ENCODE peak calls at places on chromosomes 2 and 18, in four cellular contexts. R is K562, E is GM12878, B is HepG2. F is an unnamed sample.

GRCh38 chr2:161976300-161976699 is 97.7 kb downstream of the DPP4 start:
- DNase-seq in R (no peak), E (no peak), B (no peak), F (no peak)

GRCh38 chr2:239192456-239192855 is 208.4 kb downstream of the HDAC4 start:
- DNase-seq in R (no peak), E (no peak), B (no peak), F (no peak)

GRCh38 chr2:105062158-105062557 is 24.3 kb downstream of the MRPS9 start:
- DNase-seq in R (peak), E (no peak), B (no peak), F (no peak)

GRCh38 chr18:79769698-79770500 is 27.8 kb upstream of the KCNG2 start:
- DNase-seq in R (no peak), E (no peak), B (no peak), F (no peak)

GRCh38 chr2:7627587-7627986 is 710.4 kb downstream of the RNF144A start:
- DNase-seq in R (no peak), E (no peak), B (no peak), F (no peak)

GRCh38 chr2:27518113-27518781 is 21.6 kb downstream of the GCKR start:
- DNase-seq in R (no peak), E (no peak), B (peak), F (no peak)

GRCh38 chr18:49398331-49398730 is 62.1 kb downstream of the DYM start:
- DNase-seq in R (no peak), E (no peak), B (no peak), F (no peak)

GRCh38 chr2:120343433-120344105 is 2.4 kb upstream of the INHBB start:
- DNase-seq in R (peak), E (no peak), B (peak), F (peak)

GRCh38 chr2:45345331-45346305 is 265.4 kb downstream of the SRBD1 start:
- DNase-seq in R (no peak), E (no peak), B (no peak), F (no peak)

GRCh38 chr2:218829868-218830451 is 1.6 kb downstream of the PRKAG3 start:
- DNase-seq in R (no peak), E (no peak), B (no peak), F (no peak)

GRCh38 chr2:233449071-233449901 is 95.0 kb downstream of the DGKD start:
- DNase-seq in R (no peak), E (no peak), B (no peak), F (peak)

GRCh38 chr2:201754683-201755415 is 25.9 kb downstream of the ALS2 start:
- DNase-seq in R (no peak), E (no peak), B (peak), F (no peak)

GRCh38 chr18:9766076-9766481 is 58.0 kb downstream of the RAB31 start:
- DNase-seq in R (no peak), E (no peak), B (no peak), F (no peak)

GRCh38 chr2:21362101-21362500 is 238.3 kb downstream of the TDRD15 start:
- DNase-seq in R (no peak), E (no peak), B (no peak), F (no peak)

GRCh38 chr2:98458667-98459380 is 14.2 kb downstream of the INPP4A start:
- DNase-seq in R (no peak), E (no peak), B (no peak), F (no peak)

GRCh38 chr2:73033142-73033765 is 38.3 kb downstream of the SFXN5 start:
- DNase-seq in R (no peak), E (no peak), B (no peak), F (no peak)

GRCh38 chr18:50642439-50642838 is 82.6 kb downstream of the MAPK4 start:
- DNase-seq in R (no peak), E (no peak), B (no peak), F (no peak)

GRCh38 chr2:72951303-72952095 is 34.2 kb downstream of the EMX1 start:
- DNase-seq in R (no peak), E (no peak), B (no peak), F (no peak)

GRCh38 chr18:7733642-7734041 is 166.5 kb downstream of the PTPRM start:
- DNase-seq in R (no peak), E (no peak), B (peak), F (no peak)

GRCh38 chr18:985301-985700 is 80.6 kb downstream of the ADCYAP1 start:
- DNase-seq in R (no peak), E (no peak), B (no peak), F (no peak)

GRCh38 chr2:106572541-106573148 is 85.5 kb downstream of the CD8B2 start:
- DNase-seq in R (peak), E (no peak), B (peak), F (peak)

GRCh38 chr2:105396254-105397024 is 2.4 kb downstream of the FHL2 start:
- DNase-seq in R (peak), E (no peak), B (peak), F (no peak)

GRCh38 chr2:47039502-47039870 is 115.6 kb downstream of the STPG4 start:
- DNase-seq in R (no peak), E (no peak), B (no peak), F (no peak)

GRCh38 chr2:240426797-240427721 is 8.4 kb upstream of the GPC1 start:
- DNase-seq in R (peak), E (no peak), B (no peak), F (no peak)

GRCh38 chr2:161173541-161174194 is 13.4 kb downstream of the TANK start:
- DNase-seq in R (no peak), E (no peak), B (no peak), F (no peak)

GRCh38 chr2:207482630-207483029 is 47.1 kb upstream of the CREB1 start:
- DNase-seq in R (no peak), E (no peak), B (no peak), F (no peak)

GRCh38 chr2:86703704-86704370 is 16.3 kb upstream of the RMND5A start:
- DNase-seq in R (no peak), E (no peak), B (no peak), F (no peak)

GRCh38 chr2:172119089-172119488 is 16.4 kb upstream of the DLX2 start:
- DNase-seq in R (no peak), E (no peak), B (peak), F (no peak)

GRCh38 chr18:9097349-9097748 is 5.2 kb upstream of the NDUFV2 start:
- DNase-seq in R (no peak), E (no peak), B (no peak), F (no peak)

GRCh38 chr18:61896767-61897166 is 4.0 kb upstream of the RNF152 start:
- DNase-seq in R (no peak), E (no peak), B (no peak), F (no peak)

GRCh38 chr2:217830061-217830460 is 172.7 kb downstream of the TNS1 start:
- DNase-seq in R (no peak), E (no peak), B (no peak), F (no peak)

GRCh38 chr2:18435425-18436037 is 124.9 kb downstream of the RDH14 start:
- DNase-seq in R (no peak), E (no peak), B (peak), F (peak)

GRCh38 chr18:63150942-63151421 is 168.6 kb downstream of the BCL2 start:
- DNase-seq in R (no peak), E (no peak), B (no peak), F (no peak)

GRCh38 chr2:239307921-239308620 is 92.7 kb downstream of the HDAC4 start:
- DNase-seq in R (no peak), E (no peak), B (no peak), F (no peak)

GRCh38 chr2:76314621-76315020 is 603.9 kb upstream of the GCFC2 start:
- DNase-seq in R (no peak), E (no peak), B (no peak), F (no peak)

GRCh38 chr18:55494441-55494840 is 93.6 kb downstream of the TCF4 start:
- DNase-seq in R (no peak), E (no peak), B (no peak), F (no peak)

GRCh38 chr2:206457188-206457634 is 13.9 kb downstream of the ADAM23 start:
- DNase-seq in R (no peak), E (peak), B (no peak), F (no peak)

GRCh38 chr2:98369710-98370239 is 23.5 kb downstream of the CNGA3 start:
- DNase-seq in R (no peak), E (no peak), B (no peak), F (no peak)

GRCh38 chr2:33289961-33290360 is 186.5 kb upstream of the RASGRP3 start:
- DNase-seq in R (no peak), E (no peak), B (no peak), F (no peak)

DNA sequence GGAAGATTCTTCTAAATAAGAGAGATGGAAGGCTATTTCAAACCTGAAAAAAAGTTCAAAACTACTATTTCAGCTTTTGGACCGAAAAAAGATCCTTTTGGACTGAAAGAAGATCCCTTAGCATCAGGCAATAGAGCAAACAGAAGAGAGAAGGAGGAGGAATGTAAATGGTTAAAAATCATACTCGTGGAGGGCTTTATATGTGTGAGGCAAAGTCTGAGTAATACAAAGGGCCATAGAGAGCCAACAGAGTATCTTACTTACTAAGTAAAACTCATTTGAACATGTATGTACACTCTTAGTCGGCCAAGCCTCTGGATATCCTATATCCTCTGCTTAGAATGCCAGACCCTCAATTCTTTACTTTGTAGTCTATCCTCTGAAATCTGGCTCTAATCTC is 55.7 kb downstream of the ITSN2 start:
- DNase-seq in R (no peak), E (no peak), B (no peak), F (no peak)
- TF ChIP-seq TARDBP in R (no peak), E (no peak), B (no peak), F (no peak)

DNA sequence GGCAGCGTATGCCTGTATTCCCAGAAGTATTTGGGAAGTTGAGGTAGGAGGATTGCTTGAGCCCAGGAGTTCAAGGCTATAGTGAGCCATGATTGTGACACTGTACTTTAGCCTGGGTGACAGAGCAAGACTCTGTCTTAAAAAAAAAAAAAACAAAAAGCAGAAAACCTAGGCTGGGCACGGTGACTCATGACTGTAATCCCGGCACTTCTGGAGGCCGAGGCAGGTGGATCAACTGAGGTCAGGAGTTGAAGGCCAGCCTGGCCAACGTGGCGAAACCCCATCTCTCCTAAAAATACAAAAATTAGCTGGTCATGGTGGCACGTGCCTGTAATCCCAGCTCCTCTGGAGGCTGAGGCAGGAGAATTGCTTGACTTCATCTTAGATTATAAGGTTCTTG is 46.4 kb downstream of the MTA3 start:
- DNase-seq in R (no peak), E (no peak), B (peak), F (no peak)
- TF ChIP-seq FOXM1 in R (no peak), E (no peak), B (no peak), F (no peak)

GRCh38 chr2:67854798-67855197 is 208.0 kb downstream of the C1D start:
- DNase-seq in R (peak), E (no peak), B (no peak), F (no peak)
- TF ChIP-seq TARDBP in R (no peak), E (no peak), B (no peak), F (no peak)

DNA sequence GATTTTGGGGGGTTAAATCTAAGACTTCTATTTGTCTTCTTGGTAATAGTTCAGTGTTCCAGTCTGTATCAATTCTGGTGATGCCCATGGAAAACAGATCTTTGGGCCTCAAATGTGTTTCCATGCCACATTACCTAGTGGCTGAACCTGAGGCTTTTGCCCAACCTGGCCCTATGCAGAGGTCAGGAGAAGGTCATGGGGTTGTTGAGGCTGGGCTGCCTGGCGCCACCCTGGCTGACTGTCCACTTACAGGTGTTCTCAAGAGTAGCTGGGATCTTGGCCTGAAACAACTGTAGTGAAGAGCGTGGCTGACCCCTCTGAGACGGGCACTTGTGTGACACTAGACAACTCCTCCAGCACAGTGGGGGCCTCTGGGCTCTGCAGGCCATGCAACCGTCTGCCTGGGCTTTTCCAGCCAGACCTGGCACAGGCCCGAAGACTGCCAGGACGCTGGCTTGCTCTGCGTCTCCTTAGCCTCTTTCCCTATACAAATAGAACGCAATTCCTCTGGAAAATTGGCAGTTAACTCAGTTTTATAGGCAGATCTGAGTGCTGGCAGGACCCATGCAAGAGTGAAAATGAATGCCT is 127.8 kb downstream of the TRIM43 start:
- DNase-seq in R (no peak), E (no peak), B (no peak), F (no peak)
- TF ChIP-seq FOXM1 in R (no peak), E (no peak), B (no peak), F (no peak)

GRCh38 chr2:42045956-42046748 is 1.7 kb upstream of the PKDCC start:
- DNase-seq in R (peak), E (no peak), B (no peak), F (no peak)
- TF ChIP-seq TARDBP in R (no peak), E (no peak), B (no peak), F (no peak)

GRCh38 chr2:10982931-10983701 is 71.4 kb downstream of the KCNF1 start:
- DNase-seq in R (no peak), E (no peak), B (no peak), F (no peak)
- TF ChIP-seq FOXM1 in R (no peak), E (no peak), B (no peak), F (no peak)